ENCODE peak calls at places on chromosomes 3 and 15, in five cellular contexts. G is neuronal stem cell, S is astrocyte, I is IMR-90, X is GM23248. P is an unnamed sample.

GRCh38 chr3:126113238-126113555 is 29.3 kb upstream of the SLC41A3 start:
- DNase-seq in G (no peak), S (no peak), X (no peak), I (no peak), P (no peak)

GRCh38 chr3:159158801-159159200 is 356.9 kb downstream of the MFSD1 start:
- DNase-seq in S (no peak), X (no peak), G (no peak), I (no peak), P (no peak)

GRCh38 chr15:74545776-74546656 is 5.0 kb downstream of the ARID3B start:
- DNase-seq in S (peak), G (no peak), X (peak), I (peak), P (peak)

GRCh38 chr15:98727115-98728040 is 79.0 kb downstream of the IGF1R start:
- DNase-seq in G (peak), S (peak), X (peak), I (peak), P (no peak)

GRCh38 chr3:23590424-23590823 is 215.3 kb upstream of the UBE2E1 start:
- DNase-seq in I (no peak), X (no peak), G (no peak), S (no peak), P (no peak)

GRCh38 chr15:45522931-45523331 is 376 bp upstream of the SLC30A4 start:
- DNase-seq in X (peak), G (peak), S (peak), I (peak), P (no peak)

GRCh38 chr3:129633751-129634481 is 27.4 kb upstream of the PLXND1 start:
- DNase-seq in G (no peak), I (no peak), S (no peak), X (no peak), P (no peak)

GRCh38 chr15:91225728-91226127 is 125.7 kb downstream of the SV2B start:
- DNase-seq in X (no peak), I (no peak), S (no peak), G (no peak), P (no peak)

GRCh38 chr3:88137836-88138235 is 11.9 kb upstream of the C3orf38 start:
- DNase-seq in I (peak), G (no peak), S (no peak), X (peak), P (no peak)

GRCh38 chr15:41429003-41429890 is 12.4 kb downstream of the RTF1 start:
- DNase-seq in S (no peak), I (peak), G (no peak), X (no peak), P (no peak)

GRCh38 chr3:8562081-8562595 is 60.5 kb downstream of the LMCD1 start:
- DNase-seq in S (no peak), G (no peak), X (no peak), I (no peak), P (no peak)

GRCh38 chr3:29410660-29411405 is 130.0 kb downstream of the RBMS3 start:
- DNase-seq in X (no peak), S (no peak), G (no peak), I (no peak), P (no peak)

GRCh38 chr3:195616681-195617080 is 32.9 kb upstream of the APOD start:
- DNase-seq in X (no peak), I (no peak), S (no peak), G (no peak), P (no peak)

GRCh38 chr15:68995754-68996141 is 18.7 kb upstream of the NOX5 start:
- DNase-seq in X (no peak), S (no peak), G (no peak), I (no peak), P (no peak)

GRCh38 chr3:169295126-169295525 is 368.4 kb downstream of the MECOM start:
- DNase-seq in S (no peak), X (peak), G (no peak), I (peak), P (peak)

GRCh38 chr15:87949934-87950298 is 306.6 kb downstream of the NTRK3 start:
- DNase-seq in S (no peak), X (no peak), I (no peak), G (no peak), P (no peak)

GRCh38 chr3:150251187-150251592 is 156.9 kb upstream of the TSC22D2 start:
- DNase-seq in S (no peak), X (peak), I (no peak), G (no peak), P (no peak)

GRCh38 chr3:98556164-98557130 is 24.7 kb downstream of the GPR15 start:
- DNase-seq in G (no peak), X (peak), S (peak), I (no peak), P (no peak)

GRCh38 chr3:116198087-116198486 is 247.2 kb downstream of the LSAMP start:
- DNase-seq in I (peak), S (peak), G (no peak), X (peak), P (no peak)

GRCh38 chr15:67196672-67197363 is 57.6 kb downstream of the AAGAB start:
- DNase-seq in G (no peak), S (peak), I (peak), X (peak), P (no peak)

GRCh38 chr3:149783576-149783975 is 8.8 kb downstream of the ANKUB1 start:
- DNase-seq in I (peak), S (peak), X (peak), G (no peak), P (no peak)

DNA sequence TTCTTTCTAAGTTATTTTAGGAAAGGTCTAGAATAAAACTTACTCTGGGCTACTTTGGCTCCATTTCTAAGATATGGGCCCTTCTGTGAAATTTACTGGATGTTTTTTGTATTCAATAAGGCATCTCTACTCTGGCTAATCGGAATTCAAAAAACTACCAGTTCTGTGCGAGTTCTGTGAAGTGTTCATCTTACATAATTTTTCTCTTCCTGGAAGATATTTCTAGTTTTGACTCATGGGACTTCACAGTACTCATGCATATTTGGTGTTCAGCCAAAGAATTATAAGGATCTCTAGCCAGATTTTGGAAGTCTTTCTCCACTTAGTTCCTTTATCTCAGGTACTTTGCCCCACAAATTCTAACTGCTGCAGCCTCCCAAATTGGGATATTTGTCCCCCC is 46.4 kb upstream of the MBNL1 start:
- DNase-seq in G (no peak), X (peak), I (peak), S (peak), P (no peak)
- H2AFZ ChIP-seq in G (no peak), X (peak), I (no peak), S (no peak), P (no peak)

DNA sequence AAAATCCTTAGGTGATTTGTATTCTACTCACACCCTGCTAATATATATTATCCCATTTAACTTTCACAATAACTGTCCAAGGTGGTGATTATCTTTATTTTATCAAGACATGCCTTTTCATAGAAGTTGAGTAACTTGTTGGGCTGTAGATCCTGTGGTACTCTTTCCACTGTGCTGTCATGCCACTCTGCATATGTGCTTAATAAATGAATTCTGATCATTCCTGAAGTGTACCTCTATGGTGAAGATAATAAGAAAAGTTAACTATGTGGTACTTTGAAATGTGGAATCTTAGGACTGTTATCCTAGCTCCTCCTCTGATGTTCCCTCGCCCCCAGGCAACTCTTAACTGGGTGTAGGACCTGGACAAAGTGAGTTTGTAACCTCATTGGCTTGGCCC is 5.2 kb downstream of the SNRK start:
- DNase-seq in I (no peak), X (no peak), S (peak), G (no peak), P (no peak)
- H3K9ac ChIP-seq in I (no peak), X (no peak), S (no peak), G (no peak), P (no peak)

DNA sequence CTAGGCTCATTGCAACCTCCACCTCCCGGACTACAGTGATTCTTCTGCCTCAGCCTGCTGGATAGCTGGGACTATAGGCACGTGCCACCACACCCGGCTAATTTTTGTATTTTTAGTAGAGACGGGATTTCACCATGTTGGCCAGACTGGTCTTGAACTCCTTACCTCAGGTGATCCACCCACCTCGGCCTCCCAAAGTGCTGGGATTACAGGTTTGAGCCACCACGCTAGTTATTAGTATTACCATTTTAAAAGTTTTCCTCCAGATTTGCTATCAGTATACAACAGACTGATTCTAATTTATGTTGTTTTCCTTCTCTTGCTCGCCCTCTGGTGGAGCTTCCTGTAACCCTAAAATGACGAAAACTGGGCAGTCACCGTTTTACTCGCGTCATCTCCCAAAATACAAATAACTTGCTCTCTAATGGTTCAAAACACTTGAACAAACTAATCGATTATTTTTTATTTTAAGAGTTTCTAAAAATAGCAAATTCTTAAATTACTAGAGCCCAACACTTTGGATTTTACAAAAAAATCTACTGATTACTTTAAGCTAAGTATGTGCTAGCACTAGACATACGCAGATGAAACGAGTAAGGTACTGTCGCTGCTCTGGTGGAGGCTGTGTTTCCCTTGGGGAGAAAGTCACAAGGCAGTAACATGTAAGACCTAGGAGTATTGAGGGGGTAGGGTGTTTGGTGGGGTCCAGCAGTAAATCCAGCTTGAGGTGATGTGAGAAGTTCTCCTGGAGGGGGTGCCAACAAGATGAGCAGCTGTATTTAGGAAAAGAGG is 203.3 kb downstream of the MBNL1 start:
- DNase-seq in G (peak), X (peak), I (peak), S (peak), P (peak)
- H2AFZ ChIP-seq in G (no peak), X (peak), I (no peak), S (no peak), P (no peak)

DNA sequence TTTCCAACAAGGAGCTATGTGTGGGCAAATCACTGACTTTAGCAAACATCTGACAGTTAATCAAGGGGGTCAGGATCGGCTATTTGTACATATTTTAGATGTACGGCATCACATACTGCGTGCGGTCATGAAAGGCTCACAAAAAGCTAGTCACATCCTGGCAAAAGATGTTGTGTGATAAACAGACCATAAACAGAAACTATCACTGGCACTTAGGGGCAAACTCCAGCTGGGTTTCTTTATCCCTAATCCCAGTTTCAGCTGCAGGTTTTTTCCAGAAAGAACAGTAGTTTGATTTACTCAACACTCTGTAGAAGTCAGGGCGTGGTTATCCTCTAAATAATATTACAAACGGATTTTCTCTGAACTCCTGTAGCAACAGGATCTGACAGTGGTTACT is 112.4 kb upstream of the BHLHE40 start:
- DNase-seq in S (peak), G (no peak), X (peak), I (peak), P (no peak)
- H3K9ac ChIP-seq in S (peak), G (no peak), X (peak), I (no peak), P (no peak)

GRCh38 chr15:93331545-93332117 is 242.6 kb upstream of the RGMA start:
- DNase-seq in I (no peak), S (no peak), X (no peak), G (no peak), P (no peak)
- H2AFZ ChIP-seq in I (no peak), S (no peak), X (no peak), G (no peak), P (no peak)

GRCh38 chr3:133833267-133833666 is 27.7 kb downstream of the SRPRB start:
- DNase-seq in I (no peak), X (no peak), G (no peak), S (no peak), P (no peak)
- H3K9ac ChIP-seq in I (no peak), X (no peak), G (no peak), S (no peak), P (no peak)

GRCh38 chr3:180467177-180467576 is 134.8 kb upstream of the TTC14 start:
- DNase-seq in G (no peak), X (no peak), S (no peak), I (no peak), P (no peak)
- H2AFZ ChIP-seq in G (no peak), X (no peak), S (no peak), I (no peak), P (no peak)

DNA sequence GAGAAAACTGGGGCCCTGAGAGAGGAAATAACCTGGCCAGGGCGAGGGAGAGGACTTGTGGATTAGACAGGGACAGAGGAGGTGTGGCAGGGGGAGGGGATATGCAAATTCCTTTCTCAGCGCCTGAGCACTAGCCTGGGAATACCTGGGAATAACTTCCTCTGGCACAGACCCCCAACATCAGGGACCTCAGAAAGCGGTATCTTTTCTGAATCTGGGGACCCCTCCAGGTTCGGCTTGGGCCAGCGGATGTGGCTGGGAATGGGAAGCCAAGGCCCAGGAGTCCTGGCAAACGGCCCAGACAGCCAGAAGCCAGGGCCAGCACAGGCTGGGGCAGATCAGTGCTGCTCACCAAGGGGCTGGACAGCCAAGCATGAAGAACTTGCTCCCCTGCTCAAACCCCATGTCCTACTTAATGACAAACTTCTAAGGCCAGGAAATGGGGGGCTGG is 9.2 kb upstream of the ACSBG1 start:
- DNase-seq in S (peak), X (peak), G (no peak), I (peak), P (no peak)
- H3K9ac ChIP-seq in S (no peak), X (no peak), G (no peak), I (no peak), P (no peak)

DNA sequence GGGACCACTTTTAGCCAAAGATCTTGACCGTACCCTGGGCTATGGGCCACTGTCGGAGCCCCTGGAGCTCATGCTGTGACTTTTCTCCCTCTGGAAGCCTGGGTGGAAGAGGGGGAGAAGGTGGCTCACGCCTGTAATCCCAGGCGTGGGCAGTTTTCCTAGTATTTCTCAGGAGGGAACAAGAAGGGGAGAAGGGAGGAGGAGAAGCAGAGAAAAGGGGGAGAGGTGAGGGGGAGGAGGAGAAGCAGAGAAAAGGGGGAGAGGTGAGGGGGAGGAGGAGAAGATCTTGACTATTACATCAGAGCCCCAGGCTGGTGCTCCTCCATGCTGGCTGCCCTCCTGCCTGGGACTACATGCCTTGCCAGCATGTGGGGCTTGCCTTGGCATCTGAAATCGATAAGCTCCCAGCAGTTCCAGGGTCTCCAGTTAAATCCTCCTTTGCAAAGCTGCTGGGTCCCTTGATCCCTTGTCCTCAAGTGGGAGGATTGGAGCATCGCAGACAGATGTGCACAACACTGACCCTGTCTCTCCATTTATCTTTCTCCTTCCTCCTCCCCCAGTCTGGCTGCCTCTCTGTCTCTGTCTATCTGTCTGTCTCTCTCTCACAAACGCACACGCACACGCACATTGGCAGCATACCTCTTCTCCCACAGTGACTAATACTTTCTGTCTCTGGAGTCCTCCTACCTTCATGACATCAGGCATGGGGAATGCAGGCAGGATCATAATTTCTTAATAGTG is 41.6 kb downstream of the MRAS start:
- DNase-seq in G (no peak), I (peak), S (peak), X (peak), P (peak)
- H2AFZ ChIP-seq in G (no peak), I (peak), S (peak), X (peak), P (no peak)